ENCODE peak calls at places on chromosomes 4 and X, in six cellular contexts. H, C, L, B, E and Q are unnamed samples.

GRCh38 chrX:23854122-23854521 is 53.6 kb downstream of the APOO start:
- DNase-seq in L (no peak), C (no peak), B (no peak), H (no peak), E (no peak), Q (no peak)

GRCh38 chr4:24514808-24515207 is 69.5 kb downstream of the DHX15 start:
- DNase-seq in H (no peak), L (no peak), B (no peak), C (no peak), E (no peak), Q (no peak)

GRCh38 chr4:18007625-18008024 is 13.9 kb downstream of the LCORL start:
- DNase-seq in L (no peak), H (no peak), E (no peak), C (no peak), B (no peak), Q (no peak)

GRCh38 chrX:44915361-44915868 is 42.4 kb downstream of the KDM6A start:
- DNase-seq in L (no peak), C (no peak), H (no peak), B (no peak), E (no peak), Q (no peak)

GRCh38 chrX:16903274-16904019 is 33.3 kb upstream of the RBBP7 start:
- DNase-seq in B (no peak), C (no peak), E (no peak), L (no peak), H (no peak), Q (no peak)

GRCh38 chr4:187663076-187663475 is 332.5 kb upstream of the ZFP42 start:
- DNase-seq in C (no peak), L (no peak), E (no peak), H (no peak), B (no peak), Q (no peak)

GRCh38 chrX:132775230-132775823 is 183.1 kb downstream of the HS6ST2 start:
- DNase-seq in E (no peak), B (no peak), C (no peak), L (no peak), H (no peak), Q (no peak)

GRCh38 chrX:55161581-55161980 is 58.6 kb upstream of the PAGE5 start:
- DNase-seq in H (no peak), C (no peak), B (no peak), E (no peak), L (no peak), Q (no peak)

GRCh38 chrX:38754102-38754790 is 47.0 kb upstream of the MID1IP1 start:
- DNase-seq in E (peak; percentile 42), H (no peak), B (peak; percentile 11), C (no peak), L (no peak), Q (peak; percentile 65)

GRCh38 chrX:38882894-38883620 is 81.8 kb downstream of the MID1IP1 start:
- DNase-seq in C (no peak), L (no peak), B (no peak), H (no peak), E (no peak), Q (no peak)

GRCh38 chr4:126790633-126791032 is 842.1 kb upstream of the INTU start:
- DNase-seq in C (no peak), L (no peak), E (no peak), H (no peak), B (no peak), Q (no peak)

GRCh38 chr4:185358514-185359433 is 37.0 kb downstream of the LRP2BP start:
- DNase-seq in H (no peak), E (no peak), B (no peak), L (no peak), C (no peak), Q (no peak)

GRCh38 chr4:72689929-72690328 is 120.9 kb upstream of the ADAMTS3 start:
- DNase-seq in C (no peak), H (no peak), B (no peak), E (no peak), L (no peak), Q (no peak)

GRCh38 chr4:78616046-78616498 is 64.5 kb downstream of the ANXA3 start:
- DNase-seq in C (no peak), E (no peak), B (no peak), L (no peak), H (no peak), Q (no peak)

GRCh38 chr4:55078987-55079386 is 46.4 kb downstream of the KDR start:
- DNase-seq in L (no peak), H (no peak), B (no peak), C (peak; percentile 83), E (no peak), Q (no peak)

GRCh38 chr4:113276448-113277158 is 227.2 kb downstream of the ANK2 start:
- DNase-seq in B (no peak), H (no peak), E (no peak), L (no peak), C (no peak), Q (no peak)

GRCh38 chrX:69264134-69264533 is 98.9 kb upstream of the PJA1 start:
- DNase-seq in H (no peak), B (no peak), E (no peak), C (no peak), L (no peak), Q (no peak)

GRCh38 chr4:14254252-14254651 is 626.7 kb upstream of the BOD1L1 start:
- DNase-seq in C (no peak), E (no peak), H (peak; percentile 9), L (no peak), B (peak; percentile 3), Q (no peak)

GRCh38 chr4:101954351-101954750 is 163.8 kb downstream of the BANK1 start:
- DNase-seq in E (peak; percentile 12), H (no peak), L (no peak), B (no peak), C (no peak), Q (no peak)

GRCh38 chr4:54077812-54078211 is 13.4 kb upstream of the CHIC2 start:
- DNase-seq in H (no peak), B (no peak), C (no peak), E (no peak), L (no peak), Q (no peak)

GRCh38 chr4:42280327-42281095 is 116.8 kb upstream of the SHISA3 start:
- DNase-seq in B (no peak), C (no peak), L (no peak), H (no peak), E (peak; percentile 5), Q (no peak)

GRCh38 chrX:120672389-120672788 is 42.5 kb upstream of the C1GALT1C1 start:
- DNase-seq in C (peak; percentile 81), L (no peak), E (no peak), H (no peak), B (no peak), Q (no peak)

GRCh38 chrX:2871817-2872216 is 43.1 kb downstream of the GYG2 start:
- DNase-seq in H (no peak), L (no peak), C (no peak), E (no peak), B (no peak), Q (no peak)

GRCh38 chr4:47145630-47146029 is 114.3 kb downstream of the GABRB1 start:
- DNase-seq in C (no peak), B (no peak), E (no peak), L (no peak), H (peak; percentile 4), Q (no peak)

GRCh38 chr4:114964016-114964415 is 149.4 kb downstream of the NDST4 start:
- DNase-seq in C (no peak), L (no peak), B (no peak), E (no peak), H (no peak), Q (no peak)

GRCh38 chr4:131296192-131296591 is 1852.9 kb upstream of the PCDH10 start:
- DNase-seq in C (no peak), H (no peak), B (no peak), E (no peak), L (no peak), Q (no peak)